ENCODE peak calls at places on chromosome 7, in six cellular contexts. F, T, P, Z, V and I are unnamed samples.

GRCh38 chr7:91079491-91079890 is 184.7 kb upstream of the FZD1 start:
- DNase-seq in F (no peak), T (peak; percentile 22), P (no peak), Z (no peak), V (no peak), I (no peak)

GRCh38 chr7:30475580-30475979 is 3.0 kb downstream of the NOD1 start:
- DNase-seq in F (no peak), T (no peak), P (no peak), Z (no peak), V (no peak), I (no peak)

GRCh38 chr7:151212626-151213025 is 2.3 kb upstream of the H2BK1 start:
- DNase-seq in F (no peak), T (no peak), P (no peak), Z (no peak), V (no peak), I (no peak)

GRCh38 chr7:155856656-155857055 is 44.4 kb upstream of the SHH start:
- DNase-seq in F (no peak), T (no peak), P (no peak), Z (no peak), V (no peak), I (peak; percentile 21)

GRCh38 chr7:116502201-116503096 is 2.9 kb downstream of the CAV2 start:
- DNase-seq in F (no peak), T (no peak), P (no peak), Z (no peak), V (no peak), I (no peak)

GRCh38 chr7:77799078-77799964 is 748 bp downstream of the PHTF2 start:
- DNase-seq in F (no peak), T (peak; percentile 4), P (no peak), Z (peak; percentile 42), V (peak; percentile 24), I (peak; percentile 71)

GRCh38 chr7:22094413-22095304 is 149.0 kb upstream of the CDCA7L start:
- DNase-seq in F (no peak), T (no peak), P (no peak), Z (no peak), V (no peak), I (no peak)

GRCh38 chr7:78185149-78185745 is 386.7 kb downstream of the PHTF2 start:
- DNase-seq in F (no peak), T (no peak), P (no peak), Z (no peak), V (no peak), I (no peak)

GRCh38 chr7:118082506-118082905 is 101.5 kb upstream of the LSM8 start:
- DNase-seq in F (no peak), T (no peak), P (no peak), Z (no peak), V (no peak), I (no peak)

GRCh38 chr7:2757361-2757903 is 69.4 kb downstream of the AMZ1 start:
- DNase-seq in F (no peak), T (no peak), P (no peak), Z (no peak), V (no peak), I (no peak)

GRCh38 chr7:150978136-150978789 is at the start of gene KCNH2:
- DNase-seq in F (no peak), T (no peak), P (no peak), Z (peak; percentile 56), V (no peak), I (no peak)

GRCh38 chr7:79272938-79273337 is 180.5 kb downstream of the MAGI2 start:
- DNase-seq in F (no peak), T (peak; percentile 20), P (no peak), Z (no peak), V (no peak), I (no peak)

GRCh38 chr7:85065888-85066485 is 120.9 kb downstream of the SEMA3D start:
- DNase-seq in F (no peak), T (no peak), P (no peak), Z (no peak), V (no peak), I (no peak)

GRCh38 chr7:31408120-31408729 is 67.7 kb upstream of the NEUROD6 start:
- DNase-seq in F (no peak), T (peak; percentile 3), P (peak; percentile 67), Z (no peak), V (no peak), I (no peak)

GRCh38 chr7:69739182-69739581 is 140.9 kb downstream of the AUTS2 start:
- DNase-seq in F (no peak), T (no peak), P (no peak), Z (no peak), V (no peak), I (no peak)

GRCh38 chr7:19296617-19297016 is 151.4 kb upstream of the FERD3L start:
- DNase-seq in F (no peak), T (no peak), P (no peak), Z (no peak), V (no peak), I (no peak)

GRCh38 chr7:134806197-134806596 is 26.8 kb downstream of the CALD1 start:
- DNase-seq in F (no peak), T (no peak), P (no peak), Z (no peak), V (no peak), I (no peak)

GRCh38 chr7:129393255-129393654 is 41.0 kb upstream of the STRIP2 start:
- DNase-seq in F (no peak), T (no peak), P (no peak), Z (no peak), V (no peak), I (no peak)

GRCh38 chr7:92836489-92837213 is at the start of gene CDK6:
- DNase-seq in F (peak; percentile 44), T (peak; percentile 66), P (no peak), Z (peak; percentile 38), V (peak; percentile 65), I (peak; percentile 58)

GRCh38 chr7:128352138-128352537 is 8.4 kb upstream of the RBM28 start:
- DNase-seq in F (peak; percentile 9), T (no peak), P (no peak), Z (peak; percentile 48), V (peak; percentile 34), I (no peak)

GRCh38 chr7:137820677-137821420 is 25.9 kb downstream of the DGKI start:
- DNase-seq in F (no peak), T (peak; percentile 60), P (no peak), Z (no peak), V (no peak), I (peak; percentile 54)

GRCh38 chr7:14825909-14826308 is 76.6 kb downstream of the DGKB start:
- DNase-seq in F (no peak), T (no peak), P (no peak), Z (no peak), V (no peak), I (no peak)

GRCh38 chr7:143422033-143422432 is 13.4 kb upstream of the EPHA1 start:
- DNase-seq in F (no peak), T (no peak), P (no peak), Z (no peak), V (no peak), I (no peak)

GRCh38 chr7:105325225-105325904 is 63.4 kb downstream of the SRPK2 start:
- DNase-seq in F (no peak), T (no peak), P (no peak), Z (no peak), V (no peak), I (no peak)

GRCh38 chr7:151085329-151085690 is 965 bp upstream of the AGAP3 start:
- DNase-seq in F (no peak), T (no peak), P (no peak), Z (no peak), V (no peak), I (no peak)

GRCh38 chr7:128894101-128894440 is 16.4 kb downstream of the KCP start:
- DNase-seq in F (no peak), T (no peak), P (no peak), Z (no peak), V (no peak), I (no peak)

GRCh38 chr7:42726066-42726785 is 185.6 kb downstream of the C7orf25 start:
- DNase-seq in F (no peak), T (peak; percentile 58), P (no peak), Z (no peak), V (no peak), I (no peak)

GRCh38 chr7:21580073-21580521 is 37.3 kb downstream of the DNAH11 start:
- DNase-seq in F (no peak), T (peak; percentile 42), P (no peak), Z (no peak), V (no peak), I (no peak)

GRCh38 chr7:91299952-91300775 is 35.9 kb downstream of the FZD1 start:
- DNase-seq in F (no peak), T (no peak), P (no peak), Z (no peak), V (no peak), I (no peak)

GRCh38 chr7:30907527-30908267 is 4.0 kb upstream of the AQP1 start:
- DNase-seq in F (no peak), T (no peak), P (no peak), Z (no peak), V (no peak), I (no peak)

GRCh38 chr7:115340828-115341227 is 418.9 kb downstream of the MDFIC start:
- DNase-seq in F (no peak), T (peak; percentile 91), P (peak; percentile 18), Z (no peak), V (no peak), I (no peak)
- TF ChIP-seq CTCF in F (no peak), T (peak; percentile 24), P (no peak), Z (no peak), V (no peak), I (peak; percentile 53)

GRCh38 chr7:140004672-140005071 is 58.1 kb downstream of the PARP12 start:
- DNase-seq in F (no peak), T (no peak), P (no peak), Z (no peak), V (no peak), I (no peak)

GRCh38 chr7:140005341-140005740 is 57.4 kb downstream of the PARP12 start:
- DNase-seq in F (no peak), T (no peak), P (no peak), Z (no peak), V (no peak), I (no peak)

GRCh38 chr7:140006600-140006999 is 56.2 kb downstream of the PARP12 start:
- DNase-seq in F (no peak), T (no peak), P (no peak), Z (no peak), V (no peak), I (no peak)

GRCh38 chr7:140005754-140006503 is 56.8 kb downstream of the PARP12 start:
- DNase-seq in F (no peak), T (peak; percentile 52), P (no peak), Z (no peak), V (no peak), I (no peak)

GRCh38 chr7:140003913-140004382 is 58.8 kb downstream of the PARP12 start:
- DNase-seq in F (no peak), T (peak; percentile 61), P (peak; percentile 35), Z (no peak), V (no peak), I (no peak)
- TF ChIP-seq CTCF in F (peak; percentile 64), T (peak; percentile 74), P (peak; percentile 82), Z (peak; percentile 71), V (peak; percentile 49), I (peak; percentile 64)

GRCh38 chr7:102974366-102975236 is 61.8 kb downstream of the LRRC17 start:
- DNase-seq in F (no peak), T (no peak), P (no peak), Z (no peak), V (no peak), I (no peak)
- TF ChIP-seq CTCF in F (no peak), T (no peak), P (no peak), Z (no peak), V (no peak), I (no peak)

GRCh38 chr7:27850531-27850930 is 110.6 kb downstream of the TAX1BP1 start:
- DNase-seq in F (no peak), T (no peak), P (no peak), Z (no peak), V (no peak), I (no peak)
- TF ChIP-seq CTCF in F (no peak), T (no peak), P (no peak), Z (no peak), V (no peak), I (no peak)